ENCODE peak calls at places on chromosome 13, in four cellular contexts. One of them, this sample, is unnamed.

GRCh38 chr13:31947105-31947504 is 84.5 kb upstream of the FRY start:
- DNase-seq in HT-29: peak
- DNase-seq in iris pigment epithelial cell: no peak
- DNase-seq in hippocampal formation: no peak
- DNase-seq in this sample: no peak

GRCh38 chr13:52159159-52159982 is at the start of gene NEK3:
- DNase-seq in iris pigment epithelial cell: peak
- DNase-seq in HT-29: peak
- DNase-seq in hippocampal formation: peak
- DNase-seq in this sample: peak

GRCh38 chr13:76764429-76764828 is 121.8 kb downstream of the KCTD12 start:
- DNase-seq in iris pigment epithelial cell: peak
- DNase-seq in HT-29: no peak
- DNase-seq in hippocampal formation: no peak
- DNase-seq in this sample: peak

GRCh38 chr13:40352807-40353562 is 313.5 kb downstream of the FOXO1 start:
- DNase-seq in HT-29: no peak
- DNase-seq in hippocampal formation: no peak
- DNase-seq in iris pigment epithelial cell: peak
- DNase-seq in this sample: peak

GRCh38 chr13:42380420-42381164 is 108.6 kb downstream of the AKAP11 start:
- DNase-seq in hippocampal formation: no peak
- DNase-seq in HT-29: no peak
- DNase-seq in iris pigment epithelial cell: no peak
- DNase-seq in this sample: no peak

GRCh38 chr13:97798836-97799235 is 154.6 kb upstream of the IPO5 start:
- DNase-seq in iris pigment epithelial cell: peak
- DNase-seq in HT-29: no peak
- DNase-seq in hippocampal formation: no peak
- DNase-seq in this sample: no peak

GRCh38 chr13:27296496-27296895 is 25.9 kb downstream of the RASL11A start:
- DNase-seq in HT-29: no peak
- DNase-seq in hippocampal formation: no peak
- DNase-seq in iris pigment epithelial cell: no peak
- DNase-seq in this sample: no peak

GRCh38 chr13:110130431-110130830 is 176.5 kb downstream of the COL4A1 start:
- DNase-seq in iris pigment epithelial cell: no peak
- DNase-seq in HT-29: no peak
- DNase-seq in hippocampal formation: no peak
- DNase-seq in this sample: no peak

GRCh38 chr13:92538164-92538563 is 688.4 kb upstream of the GPC6 start:
- DNase-seq in iris pigment epithelial cell: no peak
- DNase-seq in HT-29: no peak
- DNase-seq in hippocampal formation: no peak
- DNase-seq in this sample: no peak

This sample was measured in myocyte.